ENCODE peak calls at places on chromosomes 16 and 17, in six cellular contexts. H is transverse colon; M is PC-3; K is heart right ventricle; J is suprapubic skin; I is effector memory CD4-positive, alpha-beta T cell. E is an unnamed sample.

GRCh38 chr16:1545044-1545736 is 11.7 kb downstream of the TMEM204 start:
- DNase-seq in H (no peak), I (no peak), J (no peak), M (no peak), K (peak; percentile 77), E (no peak)

GRCh38 chr17:51200295-51200694 is 34.1 kb downstream of the NME2 start:
- DNase-seq in J (no peak), M (no peak), I (peak; percentile 6), K (no peak), H (no peak), E (no peak)

GRCh38 chr17:17565471-17566365 is 25.8 kb downstream of the PEMT start:
- DNase-seq in J (no peak), H (no peak), I (no peak), M (no peak), K (no peak), E (no peak)

GRCh38 chr16:71807905-71808592 is 585 bp downstream of the AP1G1 start:
- DNase-seq in I (no peak), M (no peak), H (peak; percentile 47), J (no peak), K (no peak), E (no peak)

GRCh38 chr16:74320707-74321106 is 24.1 kb downstream of the PSMD7 start:
- DNase-seq in J (no peak), M (no peak), K (no peak), I (no peak), H (no peak), E (no peak)

GRCh38 chr16:1887711-1888354 is 15.9 kb upstream of the MEIOB start:
- DNase-seq in I (no peak), K (no peak), H (no peak), J (no peak), M (no peak), E (no peak)

GRCh38 chr16:49574826-49575225 is 201.2 kb downstream of the C16orf78 start:
- DNase-seq in J (no peak), K (no peak), H (no peak), M (no peak), I (no peak), E (no peak)

GRCh38 chr16:22192261-22193133 is 13.6 kb upstream of the EEF2K start:
- DNase-seq in K (peak; percentile 72), H (peak; percentile 86), M (peak; percentile 51), J (peak; percentile 94), I (peak; percentile 83), E (peak; percentile 22)

GRCh38 chr17:33073416-33073815 is 81.8 kb downstream of the SPACA3 start:
- DNase-seq in H (no peak), I (no peak), K (no peak), M (no peak), J (no peak), E (no peak)

GRCh38 chr16:30887927-30888326 is 6.0 kb downstream of the BCL7C start:
- DNase-seq in M (no peak), J (no peak), I (no peak), K (no peak), H (no peak), E (no peak)

GRCh38 chr17:1107777-1108559 is 71.8 kb downstream of the ABR start:
- DNase-seq in H (peak; percentile 70), J (no peak), M (no peak), K (peak; percentile 62), I (no peak), E (no peak)

GRCh38 chr17:2462481-2462880 is 49.2 kb downstream of the METTL16 start:
- DNase-seq in I (no peak), K (no peak), M (no peak), H (no peak), J (no peak), E (no peak)

GRCh38 chr16:82874672-82875071 is 247.9 kb downstream of the CDH13 start:
- DNase-seq in K (no peak), H (no peak), I (no peak), J (no peak), M (no peak), E (no peak)

GRCh38 chr16:87382023-87382785 is 1.4 kb downstream of the FBXO31 start:
- DNase-seq in H (peak; percentile 35), I (no peak), M (no peak), J (no peak), K (no peak), E (no peak)

GRCh38 chr17:50431219-50431618 is 5.2 kb downstream of the ACSF2 start:
- DNase-seq in M (peak; percentile 59), I (no peak), J (no peak), H (no peak), K (no peak), E (no peak)

GRCh38 chr17:80259642-80260535 is 763 bp upstream of the RNF213 start:
- DNase-seq in M (peak; percentile 73), I (peak; percentile 82), H (peak; percentile 73), J (peak; percentile 78), K (peak; percentile 80), E (no peak)

GRCh38 chr17:47797797-47798196 is 23.8 kb downstream of the OSBPL7 start:
- DNase-seq in H (no peak), M (no peak), J (no peak), I (no peak), K (no peak), E (no peak)

GRCh38 chr17:10216213-10216982 is 18.0 kb upstream of the GAS7 start:
- DNase-seq in J (no peak), K (no peak), H (no peak), I (no peak), M (no peak), E (no peak)

GRCh38 chr17:82868715-82869131 is 28.9 kb upstream of the ZNF750 start:
- DNase-seq in I (no peak), M (no peak), H (no peak), J (no peak), K (no peak), E (no peak)

GRCh38 chr16:72481419-72481818 is 309.5 kb upstream of the PMFBP1 start:
- DNase-seq in I (no peak), K (no peak), H (no peak), J (no peak), M (peak; percentile 6), E (no peak)

GRCh38 chr17:8735336-8735939 is 9.2 kb downstream of the CCDC42 start:
- DNase-seq in M (no peak), I (no peak), H (no peak), K (no peak), J (no peak), E (no peak)

GRCh38 chr17:82350182-82351030 is 8.6 kb upstream of the TEX19 start:
- DNase-seq in I (no peak), H (peak; percentile 58), J (no peak), K (peak; percentile 9), M (no peak), E (no peak)

GRCh38 chr16:89040861-89041570 is 52.6 kb upstream of the ACSF3 start:
- DNase-seq in J (no peak), H (no peak), I (no peak), M (no peak), K (peak; percentile 9), E (no peak)

GRCh38 chr17:67245694-67246397 is 850 bp upstream of the HELZ start:
- DNase-seq in K (peak; percentile 39), I (peak; percentile 53), H (peak; percentile 62), J (no peak), M (peak; percentile 22), E (no peak)

GRCh38 chr17:21463779-21464407 is 87.7 kb downstream of the KCNJ12 start:
- DNase-seq in K (peak; percentile 11), I (no peak), J (no peak), M (no peak), H (no peak), E (no peak)

GRCh38 chr16:24511174-24511573 is 28.2 kb upstream of the RBBP6 start:
- DNase-seq in J (no peak), M (no peak), H (no peak), K (no peak), I (no peak), E (no peak)

GRCh38 chr17:35460354-35460851 is 11.8 kb upstream of the SLFN13 start:
- DNase-seq in J (no peak), K (peak; percentile 23), M (peak; percentile 76), I (peak; percentile 64), H (peak; percentile 87), E (no peak)

GRCh38 chr17:20213429-20213828 is 204.3 kb downstream of the SPECC1 start:
- DNase-seq in H (no peak), K (no peak), I (no peak), J (no peak), M (peak; percentile 23), E (no peak)

GRCh38 chr17:61729690-61730268 is 133.5 kb downstream of the BRIP1 start:
- DNase-seq in H (no peak), I (no peak), M (no peak), J (no peak), K (no peak), E (no peak)

GRCh38 chr17:51888823-51889222 is 269.7 kb downstream of the CA10 start:
- DNase-seq in J (no peak), I (no peak), M (no peak), K (no peak), H (no peak), E (no peak)

GRCh38 chr17:67772679-67773078 is 52.6 kb upstream of the BPTF start:
- DNase-seq in K (no peak), J (no peak), M (no peak), I (no peak), H (no peak), E (no peak)

GRCh38 chr17:2158011-2158410 is 103.1 kb downstream of the HIC1 start:
- DNase-seq in M (no peak), H (no peak), K (no peak), I (no peak), J (no peak), E (no peak)

GRCh38 chr16:63890072-63890471 is 1231.8 kb downstream of the CDH11 start:
- DNase-seq in M (peak; percentile 33), H (no peak), I (no peak), J (no peak), K (no peak), E (no peak)

GRCh38 chr16:63890723-63891122 is 1231.1 kb downstream of the CDH11 start:
- DNase-seq in H (no peak), I (no peak), M (no peak), J (no peak), K (no peak), E (no peak)
- H3K9me3 ChIP-seq in H (no peaks in the 10 kb centered on the region), I (peaks cover 4% of the 10 kb centered on the region), M (no peaks in the 10 kb centered on the region), J (no peaks in the 10 kb centered on the region), K (peaks cover 7% of the 10 kb centered on the region), E (no peaks in the 10 kb centered on the region)

GRCh38 chr16:67396159-67396774 is 3.0 kb upstream of the TPPP3 start:
- DNase-seq in I (no peak), K (peak; percentile 80), H (peak; percentile 92), M (peak; percentile 70), J (peak; percentile 94), E (peak; percentile 58)
- H3K27ac ChIP-seq in I (no peak overlapping the region), K (peak overlapping the region; percentile 83), H (peak overlapping the region; percentile 76), M (peak overlapping the region; percentile 12), J (peak overlapping the region; percentile 85), E (no peak overlapping the region)

DNA sequence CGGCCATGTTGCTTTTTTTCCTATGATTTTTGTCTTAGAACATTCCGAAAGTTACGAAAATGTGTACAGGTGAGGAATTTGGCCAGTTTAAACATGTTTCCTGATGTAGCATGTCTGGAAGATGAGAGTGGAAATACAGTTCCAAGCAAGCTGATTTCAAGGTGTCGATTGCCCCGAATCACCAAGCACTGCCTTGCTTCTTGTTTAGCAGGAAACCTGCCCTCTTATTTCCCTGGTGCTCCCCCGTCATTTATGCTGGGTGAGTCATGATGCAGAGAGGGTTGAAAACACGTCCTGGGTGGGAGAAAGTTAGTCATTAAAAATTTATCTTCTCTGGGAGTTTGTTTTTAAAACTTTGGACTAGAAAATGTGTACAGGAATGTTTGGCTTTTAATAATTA is 608.6 kb upstream of the EEF2KMT start:
- DNase-seq in M (no peak), I (no peak), J (no peak), H (no peak), K (no peak), E (no peak)
- H3K9me3 ChIP-seq in M (no peaks in the 10 kb centered on the region), I (no peaks in the 10 kb centered on the region), J (peaks cover 3% of the 10 kb centered on the region), H (no peaks in the 10 kb centered on the region), K (peaks cover 42% of the 10 kb centered on the region), E (no peaks in the 10 kb centered on the region)

GRCh38 chr17:76538281-76538931 is 897 bp upstream of the CYGB start:
- DNase-seq in I (no peak), H (no peak), M (no peak), K (no peak), J (no peak), E (no peak)
- H3K27ac ChIP-seq in I (no peak overlapping the region), H (peak overlapping the region; percentile 70), M (no peak overlapping the region), K (peak overlapping the region; percentile 75), J (peak overlapping the region; percentile 57), E (no peak overlapping the region)

E was measured in thoracic aorta.